ENCODE peak calls at places on chromosomes 13 and 19, in seven cellular contexts. G is HT1080; K is substantia nigra; E is adipocyte; J is stimulated activated CD8-positive, alpha-beta memory T cell treated with anti-CD3 and anti-CD28 coated beads, Interleukin-15, amount 100 ng/mL, for 24 hours; A is hippocampal formation; T is activated T-helper 1 cell treated with Interleukin-2 at 50 U/mL for 16 hours. I is an unnamed sample.

GRCh38 chr19:21604351-21604926 is 99.0 kb downstream of the ZNF429 start:
- DNase-seq in G (no peak), K (no peak), E (peak; percentile 56), J (no peak), A (no peak), T (no peak), I (no peak)

GRCh38 chr19:55369651-55370304 is 485 bp downstream of the IL11 start:
- DNase-seq in G (peak; percentile 76), K (no peak), E (peak; percentile 83), J (no peak), A (no peak), T (no peak), I (no peak)

GRCh38 chr13:97254809-97255208 is 32.7 kb downstream of the MBNL2 start:
- DNase-seq in G (peak; percentile 92), K (no peak), E (no peak), J (no peak), A (no peak), T (no peak), I (no peak)

GRCh38 chr19:30373593-30373992 is 1.4 kb downstream of the ZNF536 start:
- DNase-seq in G (no peak), K (peak; percentile 26), E (no peak), J (no peak), A (peak; percentile 33), T (no peak), I (no peak)

GRCh38 chr19:18831524-18832330 is at the start of gene UPF1:
- DNase-seq in G (peak; percentile 83), K (peak; percentile 86), E (peak; percentile 98), J (peak; percentile 95), A (peak; percentile 84), T (peak; percentile 95), I (peak; percentile 88)

GRCh38 chr19:29712744-29713516 is 2.1 kb downstream of the C19orf12 start:
- DNase-seq in G (no peak), K (no peak), E (no peak), J (no peak), A (no peak), T (no peak), I (no peak)

GRCh38 chr19:20278342-20278741 is 111.3 kb downstream of the ZNF486 start:
- DNase-seq in G (no peak), K (peak; percentile 4), E (peak; percentile 70), J (no peak), A (no peak), T (no peak), I (no peak)

GRCh38 chr19:58356236-58356970 is 3.1 kb upstream of the A1BG start:
- DNase-seq in G (no peak), K (no peak), E (no peak), J (no peak), A (no peak), T (no peak), I (no peak)

GRCh38 chr13:51635137-51635878 is 51.0 kb downstream of the WDFY2 start:
- DNase-seq in G (no peak), K (no peak), E (no peak), J (no peak), A (no peak), T (no peak), I (no peak)

GRCh38 chr13:106986033-106986484 is 418.1 kb upstream of the ARGLU1 start:
- DNase-seq in G (no peak), K (no peak), E (peak; percentile 38), J (no peak), A (no peak), T (no peak), I (no peak)

GRCh38 chr19:42132030-42132628 is at the start of gene POU2F2:
- DNase-seq in G (peak; percentile 47), K (peak; percentile 12), E (peak; percentile 38), J (peak; percentile 65), A (peak; percentile 38), T (peak; percentile 85), I (no peak)

GRCh38 chr13:30880756-30881155 is 25.3 kb upstream of the MEDAG start:
- DNase-seq in G (peak; percentile 78), K (no peak), E (peak; percentile 89), J (no peak), A (no peak), T (no peak), I (no peak)

GRCh38 chr13:97278395-97279078 is 56.4 kb downstream of the MBNL2 start:
- DNase-seq in G (no peak), K (no peak), E (no peak), J (no peak), A (no peak), T (no peak), I (no peak)

GRCh38 chr13:112887557-112887991 is 81.4 kb upstream of the MCF2L start:
- DNase-seq in G (no peak), K (no peak), E (no peak), J (no peak), A (no peak), T (no peak), I (no peak)

GRCh38 chr19:46979770-46980105 is 39.9 kb upstream of the NPAS1 start:
- DNase-seq in G (no peak), K (no peak), E (no peak), J (no peak), A (no peak), T (no peak), I (no peak)

GRCh38 chr13:114125589-114125988 is 6.8 kb downstream of the RASA3 start:
- DNase-seq in G (no peak), K (no peak), E (no peak), J (no peak), A (no peak), T (no peak), I (no peak)

GRCh38 chr13:100176781-100177389 is 88.0 kb downstream of the PCCA start:
- DNase-seq in G (peak; percentile 2), K (no peak), E (peak; percentile 22), J (no peak), A (no peak), T (no peak), I (no peak)

I was measured in amygdala.